ENCODE peak calls at places on chromosomes 7 and 10, in eight cellular contexts. B, S, Y, F, D, C, Z and G are unnamed samples.

GRCh38 chr10:44788820-44789167 is 122.3 kb upstream of the TMEM72 start:
- DNase-seq in D (no peak), Z (no peak), B (no peak), F (no peak), Y (no peak), S (no peak), C (no peak), G (no peak)

GRCh38 chr10:79185067-79185774 is 116.5 kb downstream of the ZMIZ1 start:
- DNase-seq in F (no peak), D (no peak), B (no peak), Z (no peak), C (no peak), Y (no peak), S (no peak), G (no peak)

GRCh38 chr7:47371733-47372368 is 210.1 kb downstream of the TNS3 start:
- DNase-seq in S (peak; percentile 89), F (no peak), C (no peak), Z (peak; percentile 67), B (no peak), Y (no peak), D (no peak), G (no peak)

GRCh38 chr7:135333196-135333595 is 99.6 kb downstream of the STRA8 start:
- DNase-seq in Y (no peak), S (no peak), B (no peak), Z (no peak), F (no peak), D (no peak), C (no peak), G (no peak)

GRCh38 chr10:124285587-124286527 is 132.9 kb downstream of the OAT start:
- DNase-seq in F (no peak), Y (no peak), Z (no peak), B (no peak), S (no peak), D (no peak), C (no peak), G (no peak)

GRCh38 chr7:148620749-148621372 is 30.3 kb downstream of the C7orf33 start:
- DNase-seq in Z (no peak), C (no peak), F (no peak), Y (no peak), S (no peak), B (no peak), D (no peak), G (no peak)

GRCh38 chr7:28745351-28745750 is 212.8 kb downstream of the TRIL start:
- DNase-seq in S (no peak), Z (no peak), Y (no peak), C (no peak), B (no peak), D (no peak), F (no peak), G (no peak)

GRCh38 chr7:130982160-130982638 is 248.2 kb upstream of the KLF14 start:
- DNase-seq in Z (no peak), F (no peak), S (peak; percentile 41), B (peak; percentile 35), C (no peak), D (no peak), Y (no peak), G (no peak)

GRCh38 chr7:359226-359775 is 69.3 kb downstream of the FOXL3 start:
- DNase-seq in C (no peak), Y (no peak), S (no peak), F (no peak), B (no peak), D (no peak), Z (no peak), G (no peak)

GRCh38 chr10:89651916-89652573 is 7.0 kb upstream of the PANK1 start:
- DNase-seq in B (no peak), F (no peak), D (no peak), C (no peak), S (no peak), Z (no peak), Y (no peak), G (no peak)

GRCh38 chr7:114297121-114297520 is 117.5 kb upstream of the FOXP2 start:
- DNase-seq in C (no peak), F (no peak), S (no peak), Z (no peak), B (no peak), D (no peak), Y (no peak), G (no peak)

GRCh38 chr7:150936018-150936417 is 42.1 kb downstream of the KCNH2 start:
- DNase-seq in B (no peak), D (no peak), Z (peak; percentile 30), F (no peak), Y (no peak), C (no peak), S (no peak), G (no peak)

GRCh38 chr7:67854236-67854635 is 857.6 kb downstream of the TYW1 start:
- DNase-seq in Y (no peak), Z (no peak), S (no peak), D (no peak), B (peak; percentile 33), C (no peak), F (no peak), G (no peak)

GRCh38 chr10:269440-270074 is 134.3 kb downstream of the ZMYND11 start:
- DNase-seq in S (no peak), F (no peak), Y (no peak), C (no peak), B (no peak), D (no peak), Z (no peak), G (no peak)

GRCh38 chr10:23530079-23530478 is 91.2 kb downstream of the OTUD1 start:
- DNase-seq in S (peak; percentile 10), F (no peak), Z (no peak), D (no peak), C (no peak), Y (no peak), B (peak; percentile 18), G (no peak)

GRCh38 chr10:27884185-27884630 is 114.7 kb downstream of the ODAD2 start:
- DNase-seq in C (no peak), S (no peak), Y (no peak), B (no peak), D (peak; percentile 6), Z (no peak), F (no peak), G (no peak)

GRCh38 chr7:47580175-47580701 is 1.7 kb downstream of the TNS3 start:
- DNase-seq in F (no peak), Y (no peak), B (no peak), S (peak; percentile 76), D (no peak), C (no peak), Z (no peak), G (no peak)

GRCh38 chr7:103524042-103524907 is 78.3 kb upstream of the SLC26A5 start:
- DNase-seq in S (peak; percentile 67), B (peak; percentile 41), Z (no peak), C (no peak), D (no peak), F (no peak), Y (peak; percentile 11), G (no peak)

GRCh38 chr10:122154733-122155366 is 116.2 kb upstream of the BTBD16 start:
- DNase-seq in Z (no peak), S (peak; percentile 72), B (peak; percentile 73), F (no peak), D (no peak), Y (no peak), C (no peak), G (no peak)

GRCh38 chr7:101231644-101232043 is 6.0 kb downstream of the CLDN15 start:
- DNase-seq in C (no peak), F (no peak), B (no peak), Y (no peak), D (no peak), Z (no peak), S (no peak), G (no peak)

GRCh38 chr10:91796332-91797076 is 1.7 kb upstream of the TNKS2 start:
- DNase-seq in Z (peak; percentile 64), Y (no peak), C (no peak), D (peak; percentile 71), F (peak; percentile 18), S (peak; percentile 65), B (peak; percentile 17), G (no peak)

GRCh38 chr7:110766874-110767273 is 324.1 kb upstream of the LRRN3 start:
- DNase-seq in D (no peak), F (no peak), B (no peak), Z (no peak), C (no peak), Y (no peak), S (no peak), G (no peak)

GRCh38 chr7:82841828-82842227 is 320.9 kb downstream of the PCLO start:
- DNase-seq in C (no peak), S (no peak), B (no peak), F (no peak), Z (no peak), D (no peak), Y (no peak), G (no peak)

GRCh38 chr7:94763268-94763667 is 107.3 kb upstream of the SGCE start:
- DNase-seq in C (no peak), B (peak; percentile 14), S (no peak), Y (peak; percentile 32), F (no peak), Z (no peak), D (no peak), G (no peak)

GRCh38 chr7:10225265-10225664 is 748.4 kb upstream of the PHF14 start:
- DNase-seq in C (no peak), Y (no peak), S (no peak), B (no peak), Z (no peak), D (no peak), F (no peak), G (no peak)

GRCh38 chr10:125720002-125720382 is 483 bp downstream of the EDRF1 start:
- DNase-seq in S (no peak), Y (no peak), B (no peak), Z (no peak), D (no peak), C (no peak), F (no peak), G (no peak)

GRCh38 chr7:139635521-139636240 is 112.2 kb downstream of the CLEC2L start:
- DNase-seq in B (no peak), S (no peak), Z (no peak), Y (no peak), F (peak; percentile 40), D (peak; percentile 75), C (no peak), G (no peak)

GRCh38 chr10:93816123-93816747 is 58.5 kb downstream of the LGI1 start:
- DNase-seq in C (no peak), S (peak; percentile 89), B (peak; percentile 85), Y (no peak), F (peak; percentile 11), Z (peak; percentile 73), D (peak; percentile 60), G (no peak)